ENCODE peak calls at places on chromosomes 4 and X, in six cellular contexts. L is posterior cingulate gyrus; H is NCI-H2029; Z is T-helper 17 cell; P is activated naive CD8-positive, alpha-beta T cell treated with anti-CD3 and anti-CD28 coated beads, Interleukin-2, amount 50 U/mL, for 24 hours; A is mesothelial cell of epicardium. F is an unnamed sample.

GRCh38 chr4:184375027-184375426 is 99.3 kb downstream of the IRF2 start:
- DNase-seq in L (no peak), P (no peak), A (no peak), Z (no peak), H (no peak), F (no peak)

GRCh38 chr4:129328176-129328575 is 232.2 kb downstream of the C4orf33 start:
- DNase-seq in Z (no peak), A (no peak), H (no peak), P (no peak), L (no peak), F (no peak)

GRCh38 chr4:112370466-112370865 is 73.3 kb downstream of the ALPK1 start:
- DNase-seq in A (no peak), H (no peak), L (no peak), Z (no peak), P (no peak), F (no peak)

GRCh38 chrX:38803609-38804480 is 2.6 kb downstream of the MID1IP1 start:
- DNase-seq in P (peak; percentile 79), Z (peak; percentile 40), L (peak; percentile 74), A (peak; percentile 23), H (peak; percentile 70), F (peak; percentile 61)

GRCh38 chr4:127634181-127634580 is 1.4 kb downstream of the INTU start:
- DNase-seq in A (no peak), L (no peak), Z (no peak), P (no peak), H (no peak), F (peak; percentile 75)

GRCh38 chr4:68259191-68259590 is 13.7 kb upstream of the TMPRSS11B start:
- DNase-seq in L (no peak), A (no peak), P (no peak), H (no peak), Z (no peak), F (no peak)

GRCh38 chrX:115571712-115572111 is 10.7 kb downstream of the PLS3 start:
- DNase-seq in Z (no peak), P (no peak), L (no peak), A (no peak), H (no peak), F (no peak)

GRCh38 chrX:2330487-2330886 is 170.3 kb downstream of the DHRSX start:
- DNase-seq in Z (no peak), L (no peak), H (no peak), A (no peak), P (no peak), F (no peak)

GRCh38 chr4:20422398-20422797 is 170.7 kb downstream of the SLIT2 start:
- DNase-seq in A (no peak), P (peak; percentile 22), H (peak; percentile 25), Z (no peak), L (peak; percentile 8), F (peak; percentile 49)

GRCh38 chr4:48340276-48340904 is 939 bp upstream of the SLAIN2 start:
- DNase-seq in L (no peak), H (no peak), Z (no peak), P (peak; percentile 30), A (no peak), F (peak; percentile 70)

GRCh38 chr4:155592568-155593343 is 73.9 kb upstream of the GUCY1A1 start:
- DNase-seq in Z (no peak), P (no peak), L (no peak), H (no peak), A (no peak), F (peak; percentile 93)

GRCh38 chrX:18701621-18702361 is 5.7 kb upstream of the PPEF1 start:
- DNase-seq in L (no peak), H (peak; percentile 5), P (no peak), Z (no peak), A (no peak), F (no peak)

GRCh38 chrX:20252392-20253231 is 14.1 kb downstream of the RPS6KA3 start:
- DNase-seq in A (no peak), P (peak; percentile 69), L (peak; percentile 12), H (peak; percentile 46), Z (peak; percentile 64), F (peak; percentile 33)

GRCh38 chrX:619451-619811 is 11.2 kb upstream of the SHOX start:
- DNase-seq in L (no peak), Z (no peak), H (no peak), P (no peak), A (no peak), F (no peak)

GRCh38 chr4:184854673-184855072 is 28.9 kb upstream of the ACSL1 start:
- DNase-seq in P (no peak), L (no peak), Z (no peak), A (no peak), H (no peak), F (no peak)

GRCh38 chr4:41303372-41304118 is 46.8 kb downstream of the UCHL1 start:
- DNase-seq in L (no peak), P (no peak), H (no peak), A (no peak), Z (no peak), F (no peak)

GRCh38 chr4:80781436-80781835 is 249.1 kb upstream of the BMP3 start:
- DNase-seq in H (no peak), A (no peak), P (no peak), Z (no peak), L (no peak), F (no peak)

GRCh38 chr4:65819192-65819591 is 148.9 kb upstream of the EPHA5 start:
- DNase-seq in P (no peak), Z (no peak), H (no peak), A (no peak), L (no peak), F (no peak)

GRCh38 chr4:180058731-180059215 is 2184.4 kb upstream of the TENM3 start:
- DNase-seq in P (no peak), Z (no peak), H (no peak), L (peak; percentile 72), A (peak; percentile 37), F (peak; percentile 12)

F was measured in AG10803.